ENCODE peak calls at places on chromosomes 13 and 19, in six cellular contexts. P is breast epithelium, E is testis, R is heart right ventricle, U is SK-N-SH, B is trophoblast cell. C is an unnamed sample. For H3K27me3, the result is how much of the 10 kb centered on the place peaks cover.

GRCh38 chr13:67383358-67383757 is 153.2 kb upstream of the PCDH9 start:
- DNase-seq in P (no peak), E (no peak), R (no peak), U (no peak), B (no peak), C (no peak)

GRCh38 chr13:41199526-41199925 is 5.2 kb upstream of the KBTBD7 start:
- DNase-seq in P (no peak), E (no peak), R (no peak), U (no peak), B (no peak), C (no peak)

GRCh38 chr13:43787998-43788397 is 1.2 kb upstream of the ENOX1 start:
- DNase-seq in P (no peak), E (peak), R (no peak), U (peak), B (no peak), C (peak)

GRCh38 chr19:35317464-35318043 is 11.4 kb upstream of the CD22 start:
- DNase-seq in P (no peak), E (no peak), R (no peak), U (no peak), B (no peak), C (no peak)

GRCh38 chr19:34341935-34342680 is 22.9 kb upstream of the GPI start:
- DNase-seq in P (no peak), E (no peak), R (no peak), U (no peak), B (no peak), C (no peak)

GRCh38 chr13:47932953-47933687 is 68.0 kb downstream of the SUCLA2 start:
- DNase-seq in P (no peak), E (no peak), R (no peak), U (no peak), B (no peak), C (no peak)

GRCh38 chr19:4373601-4374441 is 26.5 kb downstream of the SH3GL1 start:
- DNase-seq in P (no peak), E (no peak), R (peak), U (no peak), B (no peak), C (no peak)

GRCh38 chr13:29543230-29544215 is 52.0 kb downstream of the SLC7A1 start:
- DNase-seq in P (no peak), E (no peak), R (no peak), U (no peak), B (peak), C (no peak)

GRCh38 chr13:51681037-51681678 is 96.9 kb downstream of the WDFY2 start:
- DNase-seq in P (no peak), E (no peak), R (no peak), U (no peak), B (no peak), C (no peak)

GRCh38 chr19:18153555-18154134 is 682 bp downstream of the PIK3R2 start:
- DNase-seq in P (no peak), E (no peak), R (no peak), U (peak), B (no peak), C (peak)

GRCh38 chr13:45196622-45197021 is 4.2 kb downstream of the KCTD4 start:
- DNase-seq in P (no peak), E (no peak), R (no peak), U (no peak), B (no peak), C (no peak)

GRCh38 chr19:4067396-4068057 is 828 bp upstream of the ZBTB7A start:
- DNase-seq in P (no peak), E (no peak), R (peak), U (peak), B (no peak), C (peak)

GRCh38 chr13:79936368-79937136 is 404.4 kb downstream of the SPRY2 start:
- DNase-seq in P (no peak), E (no peak), R (no peak), U (peak), B (peak), C (no peak)

GRCh38 chr13:49936943-49937273 is 768 bp upstream of the SPRYD7 start:
- DNase-seq in P (no peak), E (no peak), R (peak), U (no peak), B (no peak), C (peak)

GRCh38 chr19:13597625-13598024 is 91.3 kb upstream of the CACNA1A start:
- DNase-seq in P (no peak), E (peak), R (no peak), U (peak), B (peak), C (peak)

GRCh38 chr13:31267126-31267784 is 67.5 kb downstream of the B3GLCT start:
- DNase-seq in P (no peak), E (no peak), R (no peak), U (no peak), B (no peak), C (no peak)

GRCh38 chr13:98214008-98214643 is 37.1 kb upstream of the RNF113B start:
- DNase-seq in P (no peak), E (peak), R (peak), U (no peak), B (no peak), C (no peak)

GRCh38 chr19:19274716-19275115 is 1.6 kb upstream of the TM6SF2 start:
- DNase-seq in P (no peak), E (no peak), R (no peak), U (peak), B (no peak), C (peak)

GRCh38 chr19:56637976-56638555 is 4.9 kb upstream of the SMIM17 start:
- DNase-seq in P (peak), E (peak), R (peak), U (no peak), B (peak), C (peak)

GRCh38 chr13:40895715-40896184 is 106.3 kb downstream of the SLC25A15 start:
- DNase-seq in P (no peak), E (no peak), R (no peak), U (no peak), B (no peak), C (no peak)

GRCh38 chr19:51594774-51595109 is 23.7 kb downstream of the ZNF175 start:
- DNase-seq in P (no peak), E (no peak), R (no peak), U (no peak), B (no peak), C (no peak)

GRCh38 chr19:6720369-6721112 is at the start of gene C3:
- DNase-seq in P (no peak), E (peak), R (no peak), U (no peak), B (peak), C (peak)
- H3K27me3 ChIP-seq in P (under half), E (under half), R (under half), U (under half), B (under half), C (under half)

DNA sequence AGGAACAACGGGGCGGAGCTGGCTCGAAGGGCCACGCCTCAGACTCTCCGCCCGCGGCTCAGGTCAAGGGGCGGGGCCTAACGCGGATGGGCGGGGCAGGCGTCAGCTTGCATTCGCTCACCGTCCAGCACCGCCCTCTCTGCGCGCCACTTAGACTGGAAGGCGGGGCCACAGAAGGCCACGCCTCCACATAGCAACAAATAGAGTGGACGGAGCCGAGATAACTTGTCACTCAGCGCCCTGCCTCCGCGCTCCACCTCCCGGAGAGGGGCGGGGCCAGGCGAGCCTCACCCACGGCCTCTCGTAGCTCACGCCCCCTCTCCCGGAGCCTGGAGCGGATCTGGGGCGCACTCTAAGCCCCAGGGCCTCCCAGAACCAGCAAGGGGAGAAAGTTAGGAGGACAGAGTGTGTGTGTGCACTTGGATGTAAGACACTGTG is 255 bp upstream of the BLVRB start:
- DNase-seq in P (peak), E (peak), R (peak), U (peak), B (peak), C (peak)
- H3K27me3 ChIP-seq in P (under half), E (under half), R (under half), U (under half), B (under half), C (under half)

GRCh38 chr19:53977991-53978731 is 13.3 kb upstream of the CACNG6 start:
- DNase-seq in P (no peak), E (peak), R (peak), U (peak), B (no peak), C (peak)
- H3K27me3 ChIP-seq in P (half or more), E (under half), R (under half), U (under half), B (under half), C (under half)

GRCh38 chr19:46240693-46241092 is 11.2 kb downstream of the IGFL1 start:
- DNase-seq in P (no peak), E (no peak), R (no peak), U (no peak), B (no peak), C (no peak)
- H3K27me3 ChIP-seq in P (under half), E (under half), R (under half), U (half or more), B (under half), C (under half)

GRCh38 chr13:113762538-113762937 is 3.5 kb downstream of the TMEM255B start:
- DNase-seq in P (no peak), E (no peak), R (no peak), U (no peak), B (no peak), C (no peak)

GRCh38 chr13:113764793-113765190 is 5.8 kb downstream of the TMEM255B start:
- DNase-seq in P (peak), E (no peak), R (no peak), U (no peak), B (no peak), C (no peak)

GRCh38 chr13:113765241-113765910 is 6.3 kb downstream of the TMEM255B start:
- DNase-seq in P (no peak), E (no peak), R (no peak), U (no peak), B (no peak), C (peak)

GRCh38 chr13:113763254-113763653 is 4.2 kb downstream of the TMEM255B start:
- DNase-seq in P (no peak), E (no peak), R (no peak), U (no peak), B (no peak), C (no peak)

GRCh38 chr13:113763961-113764792 is 5.2 kb downstream of the TMEM255B start:
- DNase-seq in P (peak), E (no peak), R (no peak), U (no peak), B (no peak), C (peak)
- H3K27me3 ChIP-seq in P (under half), E (under half), R (under half), U (under half), B (under half), C (under half)

DNA sequence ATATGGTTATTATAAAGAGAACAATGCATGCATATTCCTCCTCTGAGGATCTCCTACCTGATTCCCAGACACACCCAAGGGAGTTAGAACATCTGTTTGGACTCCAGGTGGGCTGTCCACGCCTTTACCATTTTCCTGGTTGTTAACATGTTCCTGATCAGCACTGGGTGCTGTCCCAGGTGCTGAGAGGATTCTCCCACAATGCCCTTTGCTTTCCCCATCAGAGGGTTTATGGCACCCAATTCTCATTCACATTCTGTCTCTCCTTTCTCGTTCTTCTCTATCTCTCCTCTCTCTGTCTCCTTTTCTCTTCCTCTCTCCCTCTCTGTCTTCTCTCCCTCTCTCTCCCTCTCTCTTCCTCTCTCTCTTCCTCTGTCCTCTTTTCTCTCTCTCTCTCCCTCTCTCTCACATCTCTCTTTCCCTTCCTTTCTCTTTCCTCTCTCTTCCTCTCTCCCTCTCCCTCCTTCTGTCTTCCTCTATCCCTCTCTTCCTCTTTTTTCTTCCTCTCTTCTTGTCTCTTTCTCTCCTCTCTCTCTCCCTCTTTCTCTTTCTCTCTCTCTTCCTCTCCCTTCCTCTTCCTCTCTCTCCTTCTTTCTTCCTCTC is 3.3 kb upstream of the RDH13 start:
- DNase-seq in P (no peak), E (no peak), R (no peak), U (no peak), B (no peak), C (peak)
- H3K27me3 ChIP-seq in P (under half), E (under half), R (under half), U (under half), B (under half), C (under half)

C was measured in H7.